ENCODE peak calls at places on chromosomes 5 and 9, in four cellular contexts. X is SK-N-SH, K is HepG2, R is K562. N is an unnamed sample.

GRCh38 chr9:136693490-136694162 is 6.4 kb upstream of the AGPAT2 start:
- DNase-seq in X (no peak), K (peak; percentile 63), R (peak; percentile 85), N (no peak)

GRCh38 chr9:125325821-125326220 is 64.2 kb downstream of the GAPVD1 start:
- DNase-seq in X (no peak), K (no peak), R (no peak), N (no peak)

GRCh38 chr5:111367081-111367480 is 142.9 kb downstream of the CAMK4 start:
- DNase-seq in X (no peak), K (no peak), R (no peak), N (no peak)

GRCh38 chr9:135833864-135834263 is 73.5 kb downstream of the CAMSAP1 start:
- DNase-seq in X (no peak), K (no peak), R (no peak), N (no peak)

GRCh38 chr9:133532937-133533668 is 1.4 kb upstream of the ADAMTSL2 start:
- DNase-seq in X (peak; percentile 77), K (peak; percentile 75), R (peak; percentile 82), N (peak; percentile 89)

GRCh38 chr9:79574716-79575242 is 3.0 kb downstream of the TLE4 start:
- DNase-seq in X (no peak), K (no peak), R (no peak), N (no peak)

GRCh38 chr5:131019601-131020315 is 145.3 kb downstream of the HINT1 start:
- DNase-seq in X (no peak), K (no peak), R (no peak), N (peak; percentile 10)

GRCh38 chr9:88017086-88017485 is 42.8 kb upstream of the CDK20 start:
- DNase-seq in X (no peak), K (no peak), R (no peak), N (no peak)

GRCh38 chr5:1910081-1910760 is 27.5 kb upstream of the IRX4 start:
- DNase-seq in X (no peak), K (no peak), R (no peak), N (no peak)

GRCh38 chr5:161507591-161507990 is 38.9 kb downstream of the GABRB2 start:
- DNase-seq in X (no peak), K (no peak), R (no peak), N (no peak)

GRCh38 chr9:92970467-92970923 is 23.2 kb downstream of the FGD3 start:
- DNase-seq in X (no peak), K (no peak), R (no peak), N (peak; percentile 43)

GRCh38 chr5:139644001-139644456 is 4.1 kb upstream of the CXXC5 start:
- DNase-seq in X (no peak), K (no peak), R (no peak), N (no peak)

GRCh38 chr5:89457411-89458329 is 574.7 kb upstream of the MEF2C start:
- DNase-seq in X (no peak), K (no peak), R (no peak), N (no peak)

GRCh38 chr9:86322973-86323644 is 31.1 kb downstream of the TUT7 start:
- DNase-seq in X (no peak), K (no peak), R (no peak), N (no peak)

GRCh38 chr5:113237893-113238292 is 196.9 kb downstream of the TSSK1B start:
- DNase-seq in X (peak; percentile 48), K (no peak), R (no peak), N (no peak)

GRCh38 chr5:167861931-167862426 is 429.5 kb upstream of the WWC1 start:
- DNase-seq in X (no peak), K (no peak), R (no peak), N (no peak)

GRCh38 chr9:106712279-106712678 is 150.7 kb upstream of the ZNF462 start:
- DNase-seq in X (no peak), K (no peak), R (no peak), N (no peak)

GRCh38 chr5:88000877-88001276 is 267.8 kb downstream of the TMEM161B start:
- DNase-seq in X (no peak), K (no peak), R (no peak), N (no peak)

GRCh38 chr5:5665225-5666075 is 243.0 kb downstream of the ICE1 start:
- DNase-seq in X (no peak), K (no peak), R (no peak), N (no peak)

GRCh38 chr9:3887121-3887797 is 361.5 kb upstream of the RFX3 start:
- DNase-seq in X (no peak), K (no peak), R (no peak), N (no peak)

GRCh38 chr9:133463234-133463863 is 3.6 kb downstream of the CACFD1 start:
- DNase-seq in X (no peak), K (no peak), R (peak; percentile 40), N (peak; percentile 61)

GRCh38 chr9:99594056-99594780 is 227.5 kb upstream of the NR4A3 start:
- DNase-seq in X (no peak), K (no peak), R (no peak), N (no peak)

GRCh38 chr5:37606632-37607248 is 227.6 kb downstream of the WDR70 start:
- DNase-seq in X (no peak), K (no peak), R (no peak), N (no peak)

GRCh38 chr5:141871870-141872269 is 6.3 kb downstream of the PCDH1 start:
- DNase-seq in X (no peak), K (no peak), R (no peak), N (no peak)

GRCh38 chr5:172736524-172737135 is 34.4 kb downstream of the DUSP1 start:
- DNase-seq in X (no peak), K (no peak), R (no peak), N (no peak)

GRCh38 chr9:120443489-120443888 is 136.5 kb downstream of the CDK5RAP2 start:
- DNase-seq in X (no peak), K (no peak), R (no peak), N (no peak)

GRCh38 chr5:157046041-157046440 is 12.9 kb downstream of the HAVCR1 start:
- DNase-seq in X (no peak), K (peak; percentile 59), R (no peak), N (no peak)

GRCh38 chr9:68678430-68678829 is 26.6 kb upstream of the PIP5K1B start:
- DNase-seq in X (peak; percentile 4), K (peak; percentile 46), R (peak; percentile 56), N (peak; percentile 32)

GRCh38 chr9:22129633-22130032 is 120.5 kb upstream of the CDKN2B start:
- DNase-seq in X (no peak), K (no peak), R (no peak), N (no peak)

GRCh38 chr9:71986860-71987259 is 73.6 kb downstream of the C9orf57 start:
- DNase-seq in X (peak; percentile 38), K (no peak), R (no peak), N (no peak)

GRCh38 chr9:131826053-131826452 is 86.2 kb upstream of the RAPGEF1 start:
- DNase-seq in X (no peak), K (no peak), R (no peak), N (no peak)

GRCh38 chr5:16742938-16743337 is 126.1 kb upstream of the RETREG1 start:
- DNase-seq in X (no peak), K (peak; percentile 45), R (no peak), N (no peak)

GRCh38 chr5:106691701-106692100 is 979.0 kb downstream of the EFNA5 start:
- DNase-seq in X (no peak), K (no peak), R (no peak), N (no peak)

GRCh38 chr5:174328626-174329299 is 283.3 kb downstream of the NSG2 start:
- DNase-seq in X (no peak), K (no peak), R (no peak), N (no peak)
- TF ChIP-seq FOXJ3 in X (no peak), K (no peak), R (no peak), N (no peak)

GRCh38 chr5:14444988-14445387 is 136.6 kb upstream of the OTULINL start:
- DNase-seq in X (no peak), K (no peak), R (no peak), N (no peak)
- TF ChIP-seq MAX in X (no peak), K (no peak), R (no peak), N (no peak)

GRCh38 chr5:56760723-56761122 is 54.6 kb upstream of the MAP3K1 start:
- DNase-seq in X (no peak), K (no peak), R (no peak), N (no peak)

GRCh38 chr5:56766926-56767325 is 48.4 kb upstream of the MAP3K1 start:
- DNase-seq in X (no peak), K (no peak), R (no peak), N (no peak)

GRCh38 chr5:56763182-56763581 is 52.2 kb upstream of the MAP3K1 start:
- DNase-seq in X (no peak), K (no peak), R (no peak), N (no peak)

GRCh38 chr5:56761486-56761885 is 53.9 kb upstream of the MAP3K1 start:
- DNase-seq in X (no peak), K (no peak), R (no peak), N (no peak)

GRCh38 chr5:56763711-56764466 is 51.5 kb upstream of the MAP3K1 start:
- DNase-seq in X (peak; percentile 71), K (peak; percentile 26), R (no peak), N (no peak)
- TF ChIP-seq FOXJ3 in X (peak; percentile 97), K (no peak), R (no peak), N (no peak)

GRCh38 chr5:52743970-52744369 is 43.7 kb upstream of the ITGA1 start:
- DNase-seq in X (no peak), K (no peak), R (no peak), N (no peak)
- TF ChIP-seq MAX in X (no peak), K (no peak), R (no peak), N (no peak)